ENCODE peak calls at places on chromosomes 3 and 15, in six cellular contexts. M is EH; O is foreskin fibroblast; K is DMS53; P is CD4-positive, alpha-beta T cell; R is EL. N is an unnamed sample.

GRCh38 chr3:170536712-170537111 is 49.2 kb downstream of the SLC7A14 start:
- DNase-seq in R (peak), M (no peak), P (no peak), O (no peak), K (peak), N (no peak)

GRCh38 chr3:195100903-195101591 is 169.9 kb downstream of the XXYLT1 start:
- DNase-seq in R (peak), O (no peak), M (peak), P (no peak), K (peak), N (peak)

GRCh38 chr3:120450914-120451669 is at the start of gene FSTL1:
- DNase-seq in P (no peak), R (peak), M (peak), O (peak), K (no peak), N (no peak)

GRCh38 chr15:52379395-52380111 is 83.9 kb upstream of the MYO5C start:
- DNase-seq in P (no peak), R (no peak), K (no peak), M (no peak), O (no peak), N (no peak)

GRCh38 chr3:4472312-4472711 is 5.2 kb upstream of the SUMF1 start:
- DNase-seq in M (no peak), P (no peak), K (no peak), R (no peak), O (no peak), N (no peak)

GRCh38 chr3:142875583-142876207 is 13.2 kb downstream of the PCOLCE2 start:
- DNase-seq in O (no peak), M (no peak), K (no peak), P (no peak), R (no peak), N (no peak)

GRCh38 chr3:99248913-99249312 is 347.4 kb upstream of the DCBLD2 start:
- DNase-seq in M (peak), O (no peak), P (no peak), K (no peak), R (peak), N (no peak)

GRCh38 chr3:155442066-155442465 is 148.6 kb upstream of the STRIT1 start:
- DNase-seq in O (no peak), K (no peak), P (no peak), M (no peak), R (no peak), N (no peak)

GRCh38 chr15:100861511-100861991 is 18.1 kb upstream of the ALDH1A3 start:
- DNase-seq in R (no peak), P (no peak), O (no peak), K (no peak), M (no peak), N (no peak)

GRCh38 chr15:63322541-63322940 is 45.1 kb downstream of the APH1B start:
- DNase-seq in O (peak), K (peak), M (peak), R (peak), P (no peak), N (no peak)

GRCh38 chr3:66407281-66408218 is 93.3 kb downstream of the LRIG1 start:
- DNase-seq in R (peak), P (peak), K (peak), O (no peak), M (peak), N (no peak)

GRCh38 chr15:41597787-41598186 is 38.8 kb downstream of the TYRO3 start:
- DNase-seq in R (no peak), M (no peak), P (no peak), K (no peak), O (no peak), N (no peak)

GRCh38 chr3:124760601-124761000 is 30.3 kb downstream of the UMPS start:
- DNase-seq in M (peak), O (peak), K (peak), P (no peak), R (peak), N (no peak)

GRCh38 chr3:9841015-9841414 is 2.8 kb downstream of the RPUSD3 start:
- DNase-seq in O (no peak), K (no peak), R (no peak), M (no peak), P (no peak), N (no peak)

GRCh38 chr15:81296673-81297072 is 27.3 kb downstream of the STARD5 start:
- DNase-seq in M (no peak), P (peak), O (no peak), K (no peak), R (no peak), N (no peak)

GRCh38 chr15:74725845-74726773 is 781 bp upstream of the CYP1A1 start:
- DNase-seq in O (no peak), M (peak), P (peak), K (peak), R (peak), N (no peak)

GRCh38 chr15:33132722-33133345 is 61.7 kb downstream of the FMN1 start:
- DNase-seq in R (peak), P (no peak), M (peak), O (peak), K (peak), N (peak)

GRCh38 chr15:25185791-25186190 is 231.0 kb downstream of the SNRPN start:
- DNase-seq in P (no peak), M (no peak), O (no peak), K (no peak), R (no peak), N (no peak)

GRCh38 chr15:43529587-43530345 is 12.4 kb downstream of the MAP1A start:
- DNase-seq in R (no peak), K (no peak), O (no peak), P (no peak), M (no peak), N (no peak)